ENCODE peak calls at places on chromosomes 3 and 15, in nine cellular contexts. K is glutamatergic neuron, P is PC-3, Y is A549, T is fibroblast of pulmonary artery, Z is IMR-90, W is neural crest cell, U is OCI-LY7, L is epithelial cell of esophagus. X is an unnamed sample.

GRCh38 chr3:61194892-61195538 is 56.2 kb downstream of the FHIT start:
- DNase-seq in K (no peak), P (no peak), Y (no peak), T (no peak), Z (no peak), W (no peak), U (no peak), L (peak; percentile 46), X (no peak)

GRCh38 chr3:121592856-121593702 is at the start of gene FBXO40:
- DNase-seq in K (peak; percentile 62), P (no peak), Y (no peak), T (no peak), Z (no peak), W (no peak), U (peak; percentile 66), L (peak; percentile 63), X (no peak)

GRCh38 chr15:62847900-62848489 is 194.6 kb upstream of the TPM1 start:
- DNase-seq in K (peak; percentile 69), P (peak; percentile 74), Y (peak; percentile 79), T (peak; percentile 62), Z (peak; percentile 54), W (peak; percentile 44), U (peak; percentile 24), L (peak; percentile 65), X (peak; percentile 61)

GRCh38 chr15:40847225-40847961 is 3.5 kb downstream of the SPINT1 start:
- DNase-seq in K (no peak), P (peak; percentile 85), Y (peak; percentile 38), T (peak; percentile 56), Z (peak; percentile 28), W (no peak), U (peak; percentile 72), L (peak; percentile 82), X (no peak)

GRCh38 chr3:101141135-101141534 is 147.9 kb upstream of the ABI3BP start:
- DNase-seq in K (no peak), P (no peak), Y (no peak), T (no peak), Z (no peak), W (no peak), U (no peak), L (no peak), X (no peak)

GRCh38 chr15:85950101-85950500 is 129.6 kb upstream of the AGBL1 start:
- DNase-seq in K (no peak), P (no peak), Y (no peak), T (no peak), Z (no peak), W (no peak), U (peak; percentile 80), L (no peak), X (no peak)

GRCh38 chr3:126367316-126367805 is 10.2 kb upstream of the KLF15 start:
- DNase-seq in K (no peak), P (no peak), Y (no peak), T (no peak), Z (no peak), W (no peak), U (no peak), L (no peak), X (no peak)

GRCh38 chr15:62067448-62068044 is 769 bp downstream of the C2CD4A start:
- DNase-seq in K (peak; percentile 37), P (peak; percentile 11), Y (no peak), T (peak; percentile 31), Z (no peak), W (no peak), U (no peak), L (peak; percentile 30), X (no peak)

GRCh38 chr15:50358805-50359204 is 3.8 kb upstream of the GABPB1 start:
- DNase-seq in K (no peak), P (peak; percentile 60), Y (peak; percentile 77), T (peak; percentile 59), Z (peak; percentile 59), W (no peak), U (peak; percentile 54), L (peak; percentile 54), X (no peak)

GRCh38 chr3:113405180-113405579 is 36.1 kb downstream of the CFAP44 start:
- DNase-seq in K (no peak), P (peak; percentile 32), Y (no peak), T (peak; percentile 81), Z (peak; percentile 62), W (no peak), U (no peak), L (peak; percentile 44), X (no peak)

GRCh38 chr15:55649058-55649423 is 60.9 kb upstream of the PYGO1 start:
- DNase-seq in K (no peak), P (peak; percentile 57), Y (no peak), T (peak; percentile 29), Z (peak; percentile 80), W (no peak), U (no peak), L (peak; percentile 29), X (no peak)

GRCh38 chr15:31325432-31325975 is 1.1 kb upstream of the KLF13 start:
- DNase-seq in K (peak; percentile 67), P (peak; percentile 4), Y (peak; percentile 43), T (no peak), Z (peak; percentile 6), W (peak; percentile 26), U (peak; percentile 72), L (peak; percentile 26), X (peak; percentile 57)

GRCh38 chr3:39064646-39065045 is 12.8 kb downstream of the WDR48 start:
- DNase-seq in K (no peak), P (no peak), Y (no peak), T (no peak), Z (peak; percentile 63), W (no peak), U (no peak), L (no peak), X (no peak)

GRCh38 chr3:190848891-190849290 is 13.6 kb downstream of the GMNC start:
- DNase-seq in K (no peak), P (peak; percentile 37), Y (no peak), T (no peak), Z (no peak), W (no peak), U (no peak), L (peak; percentile 47), X (no peak)

GRCh38 chr15:99502661-99503060 is 63.1 kb upstream of the MEF2A start:
- DNase-seq in K (no peak), P (no peak), Y (no peak), T (no peak), Z (no peak), W (no peak), U (no peak), L (no peak), X (no peak)

GRCh38 chr15:59567369-59567768 is 44.2 kb upstream of the GCNT3 start:
- DNase-seq in K (no peak), P (peak; percentile 76), Y (no peak), T (no peak), Z (no peak), W (no peak), U (no peak), L (peak; percentile 89), X (no peak)

GRCh38 chr15:59565299-59565698 is 46.3 kb upstream of the GCNT3 start:
- DNase-seq in K (no peak), P (no peak), Y (no peak), T (no peak), Z (no peak), W (no peak), U (no peak), L (no peak), X (no peak)

GRCh38 chr15:59561547-59561946 is 50.0 kb upstream of the GCNT3 start:
- DNase-seq in K (no peak), P (no peak), Y (no peak), T (no peak), Z (no peak), W (no peak), U (no peak), L (no peak), X (no peak)

GRCh38 chr15:59562787-59563186 is 48.8 kb upstream of the GCNT3 start:
- DNase-seq in K (no peak), P (no peak), Y (no peak), T (no peak), Z (no peak), W (no peak), U (no peak), L (no peak), X (no peak)
- TF ChIP-seq CTCF in K (no peak), P (peak; percentile 49), Y (peak; percentile 32), T (peak; percentile 36), Z (peak; percentile 25), W (no peak), U (peak; percentile 73), L (peak; percentile 6), X (no peak)

DNA sequence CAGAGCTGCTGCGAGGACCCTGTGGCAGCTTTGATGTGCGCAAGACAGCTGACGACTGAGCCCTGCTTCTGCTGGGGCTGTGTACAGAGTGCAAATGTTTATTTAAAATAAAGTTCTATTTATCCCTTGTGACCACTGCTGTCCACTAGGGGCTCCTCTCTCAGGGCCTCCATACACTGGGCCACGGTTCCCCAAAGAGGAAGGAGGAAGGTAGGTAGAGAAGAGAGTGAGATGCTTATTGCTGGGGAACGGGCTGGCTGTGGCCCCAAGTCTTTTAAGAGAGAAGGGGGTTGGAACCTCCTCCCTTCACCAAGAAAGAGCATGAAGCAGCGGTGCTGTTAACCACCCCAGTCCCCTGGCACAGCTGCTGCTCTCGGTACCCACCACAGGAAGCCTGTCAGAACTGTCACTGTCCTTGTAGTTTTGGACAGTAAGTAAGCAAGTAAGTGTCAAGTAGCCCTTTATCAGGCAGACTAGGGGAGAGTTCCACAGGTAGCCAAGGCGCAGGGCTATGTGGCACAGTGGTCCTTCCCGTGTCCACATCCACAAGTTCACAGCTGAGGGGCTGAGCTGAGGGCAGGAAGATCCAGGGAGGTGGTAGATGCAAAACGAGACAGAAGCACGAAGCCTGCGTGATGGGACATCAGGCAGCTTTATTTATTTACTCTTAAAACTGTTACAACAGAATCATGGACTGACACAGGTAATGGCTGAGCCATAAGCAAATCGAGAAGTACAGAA is 47.3 kb downstream of the DHX30 start:
- DNase-seq in K (no peak), P (peak; percentile 46), Y (no peak), T (peak; percentile 45), Z (peak; percentile 49), W (no peak), U (peak; percentile 14), L (peak; percentile 36), X (no peak)
- TF ChIP-seq CTCF in K (peak; percentile 47), P (peak; percentile 67), Y (peak; percentile 33), T (peak; percentile 50), Z (peak; percentile 51), W (peak; percentile 60), U (peak; percentile 54), L (peak; percentile 49), X (no peak)

DNA sequence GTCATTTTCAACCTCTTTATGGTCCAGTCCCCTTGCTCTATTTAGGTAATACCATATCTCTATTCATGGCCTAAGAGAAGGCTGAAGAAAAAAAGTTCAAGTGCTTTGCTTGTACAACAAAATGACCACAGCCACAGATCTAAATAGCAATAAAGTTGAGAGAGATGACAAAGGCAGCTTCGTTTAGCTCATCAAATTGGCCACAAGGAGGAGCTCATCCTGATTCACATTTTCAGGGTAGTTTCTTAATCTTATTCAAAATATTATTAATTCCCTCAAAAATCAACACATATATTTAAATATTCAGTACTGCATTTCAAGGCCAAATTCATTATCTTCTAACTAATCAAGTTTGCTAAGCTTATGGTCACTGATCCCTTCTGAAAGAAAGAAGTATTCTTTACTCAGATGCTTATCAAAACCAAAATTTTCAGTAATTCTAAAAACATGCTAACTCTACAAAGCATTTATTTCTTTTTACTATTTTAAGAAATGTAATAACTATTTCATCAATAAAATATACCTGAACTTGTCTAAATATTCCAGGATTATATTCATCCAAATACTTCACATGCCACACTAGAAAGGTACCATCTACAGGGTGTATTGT is 85.5 kb downstream of the DMXL2 start:
- DNase-seq in K (no peak), P (peak; percentile 33), Y (peak; percentile 46), T (peak; percentile 59), Z (peak; percentile 42), W (no peak), U (peak; percentile 8), L (peak; percentile 28), X (no peak)
- TF ChIP-seq CTCF in K (peak; percentile 69), P (peak; percentile 77), Y (peak; percentile 74), T (peak; percentile 82), Z (peak; percentile 62), W (peak; percentile 70), U (peak; percentile 76), L (peak; percentile 69), X (peak; percentile 10)

GRCh38 chr3:119428538-119428937 is 34.9 kb downstream of the TMEM39A start:
- DNase-seq in K (no peak), P (no peak), Y (no peak), T (no peak), Z (no peak), W (no peak), U (peak; percentile 26), L (no peak), X (no peak)
- TF ChIP-seq CTCF in K (no peak), P (peak; percentile 51), Y (no peak), T (peak; percentile 1), Z (no peak), W (peak; percentile 35), U (peak; percentile 69), L (no peak), X (no peak)

X was measured in mesothelial cell of epicardium.